ENCODE peak calls at places on chromosomes 6 and 20, in five cellular contexts. P is Ammon's horn; C is stimulated activated CD4-positive, alpha-beta T cell treated with anti-CD3 and anti-CD28 coated beads, Interleukin-1b, Interleukin-23, amount 100 ng/mL, for 4 hours; U is occipital lobe; Y is skeletal muscle cell. G is an unnamed sample.

GRCh38 chr20:47225458-47225857 is 131.0 kb downstream of the ZMYND8 start:
- DNase-seq in U (no peak), Y (no peak), P (no peak), C (no peak), G (no peak)

GRCh38 chr6:67629268-67629667 is 1005.8 kb upstream of the ADGRB3 start:
- DNase-seq in C (no peak), Y (peak; percentile 68), U (no peak), P (no peak), G (no peak)

GRCh38 chr6:12718025-12718424 is 1.5 kb downstream of the PHACTR1 start:
- DNase-seq in P (no peak), U (no peak), Y (peak; percentile 12), C (no peak), G (no peak)

GRCh38 chr6:36929607-36930006 is 24.9 kb upstream of the PI16 start:
- DNase-seq in P (no peak), C (no peak), U (no peak), Y (peak; percentile 65), G (no peak)

GRCh38 chr6:3751730-3752537 is 421 bp upstream of the PXDC1 start:
- DNase-seq in U (peak; percentile 41), C (peak; percentile 64), P (peak; percentile 81), Y (peak; percentile 84), G (peak; percentile 57)

GRCh38 chr6:138774370-138774769 is 801 bp downstream of the CCDC28A start:
- DNase-seq in C (no peak), P (peak; percentile 56), U (no peak), Y (no peak), G (no peak)

GRCh38 chr6:145731432-145731831 is 3.9 kb downstream of the EPM2A start:
- DNase-seq in C (no peak), Y (no peak), P (peak; percentile 2), U (no peak), G (peak; percentile 4)

GRCh38 chr6:13907614-13908215 is 17.0 kb upstream of the RNF182 start:
- DNase-seq in C (no peak), Y (no peak), P (no peak), U (no peak), G (no peak)

GRCh38 chr6:55276745-55277627 is 50.3 kb upstream of the GFRAL start:
- DNase-seq in P (peak; percentile 74), C (no peak), Y (peak; percentile 38), U (no peak), G (no peak)

GRCh38 chr6:81814365-81815109 is 62.1 kb upstream of the TENT5A start:
- DNase-seq in C (no peak), U (no peak), P (no peak), Y (no peak), G (no peak)

GRCh38 chr6:5514353-5514752 is 253.0 kb downstream of the FARS2 start:
- DNase-seq in P (no peak), C (no peak), Y (no peak), U (no peak), G (no peak)

GRCh38 chr6:116289876-116290275 is 10.1 kb upstream of the TSPYL1 start:
- DNase-seq in C (no peak), Y (no peak), U (no peak), P (no peak), G (no peak)

GRCh38 chr6:40845588-40845987 is 193.4 kb downstream of the UNC5CL start:
- DNase-seq in U (no peak), P (peak; percentile 11), Y (peak; percentile 6), C (no peak), G (no peak)

GRCh38 chr20:16407251-16408067 is 165.8 kb downstream of the KIF16B start:
- DNase-seq in C (no peak), P (no peak), U (no peak), Y (no peak), G (no peak)

GRCh38 chr6:126180585-126180984 is 159.3 kb upstream of the CENPW start:
- DNase-seq in P (no peak), U (no peak), Y (peak; percentile 97), C (no peak), G (no peak)

GRCh38 chr20:31923388-31924271 is 28.2 kb downstream of the PDRG1 start:
- DNase-seq in P (no peak), C (no peak), Y (no peak), U (no peak), G (no peak)

GRCh38 chr6:79335133-79335674 is 100.7 kb upstream of the HMGN3 start:
- DNase-seq in P (no peak), U (no peak), C (no peak), Y (no peak), G (no peak)

GRCh38 chr20:64101731-64102621 is 5.4 kb downstream of the NPBWR2 start:
- DNase-seq in C (peak; percentile 68), P (no peak), Y (no peak), U (no peak), G (peak; percentile 47)

GRCh38 chr6:16756660-16757270 is 4.5 kb downstream of the ATXN1 start:
- DNase-seq in Y (no peak), C (no peak), U (no peak), P (no peak), G (no peak)

GRCh38 chr20:15836634-15837033 is 736.6 kb downstream of the KIF16B start:
- DNase-seq in P (no peak), C (no peak), Y (no peak), U (no peak), G (no peak)

GRCh38 chr6:154480144-154480639 is 30.3 kb downstream of the CNKSR3 start:
- DNase-seq in P (no peak), U (no peak), Y (no peak), C (no peak), G (no peak)

GRCh38 chr6:110703906-110704594 is 111.2 kb downstream of the CDK19 start:
- DNase-seq in P (no peak), U (no peak), Y (no peak), C (no peak), G (no peak)

GRCh38 chr6:7730852-7731251 is 5.0 kb downstream of the BMP6 start:
- DNase-seq in U (no peak), C (no peak), Y (peak; percentile 50), P (no peak), G (no peak)

GRCh38 chr6:146543940-146544661 is 468 bp downstream of the RAB32 start:
- DNase-seq in C (no peak), Y (no peak), U (no peak), P (peak; percentile 46), G (no peak)

GRCh38 chr20:58852559-58853271 is at the start of gene GNAS:
- DNase-seq in U (no peak), Y (peak; percentile 14), C (peak; percentile 48), P (peak; percentile 68), G (peak; percentile 24)

GRCh38 chr6:7004581-7005297 is 103.0 kb upstream of the RREB1 start:
- DNase-seq in Y (peak; percentile 76), U (no peak), P (no peak), C (no peak), G (no peak)

GRCh38 chr20:4840831-4841230 is 119.1 kb downstream of the PRND start:
- DNase-seq in Y (no peak), C (no peak), P (no peak), U (no peak), G (no peak)

GRCh38 chr6:26457407-26457795 is 354 bp upstream of the BTN2A1 start:
- DNase-seq in Y (no peak), U (peak; percentile 67), P (no peak), C (no peak), G (no peak)

GRCh38 chr6:36727491-36728021 is 29.9 kb downstream of the RAB44 start:
- DNase-seq in U (no peak), P (no peak), Y (peak; percentile 15), C (no peak), G (no peak)

GRCh38 chr6:144343736-144344428 is 58.7 kb downstream of the UTRN start:
- DNase-seq in P (no peak), Y (no peak), U (no peak), C (no peak), G (no peak)